ENCODE peak calls at places on chromosomes 11 and 22, in six cellular contexts. V, C, S, A, Z and N are unnamed samples.

GRCh38 chr11:73859671-73860070 is 17.0 kb downstream of the COA4 start:
- DNase-seq in V (no peak), C (no peak), S (no peak), A (no peak), Z (no peak), N (no peak)

GRCh38 chr11:20155683-20156279 is 4.5 kb downstream of the DBX1 start:
- DNase-seq in V (no peak), C (no peak), S (no peak), A (no peak), Z (no peak), N (no peak)

GRCh38 chr11:65214212-65214845 is 32.6 kb downstream of the CAPN1 start:
- DNase-seq in V (no peak), C (no peak), S (no peak), A (no peak), Z (no peak), N (no peak)

GRCh38 chr11:63783925-63784592 is 15.5 kb upstream of the ZFTA start:
- DNase-seq in V (no peak), C (no peak), S (no peak), A (no peak), Z (no peak), N (no peak)

GRCh38 chr11:119350302-119350701 is 3.8 kb upstream of the MFRP start:
- DNase-seq in V (no peak), C (no peak), S (no peak), A (no peak), Z (no peak), N (no peak)

GRCh38 chr11:67356867-67357561 is 3.7 kb upstream of the POLD4 start:
- DNase-seq in V (peak), C (peak), S (peak), A (peak), Z (peak), N (peak)

GRCh38 chr11:119567667-119568582 is 145.0 kb upstream of the THY1 start:
- DNase-seq in V (no peak), C (no peak), S (peak), A (no peak), Z (no peak), N (peak)

GRCh38 chr11:74684661-74685060 is 46.6 kb downstream of the CHRDL2 start:
- DNase-seq in V (peak), C (peak), S (no peak), A (no peak), Z (no peak), N (no peak)

GRCh38 chr11:70866834-70867233 is 385.5 kb downstream of the SHANK2 start:
- DNase-seq in V (no peak), C (no peak), S (no peak), A (no peak), Z (no peak), N (no peak)

GRCh38 chr11:119056397-119056999 is 507 bp downstream of the HYOU1 start:
- DNase-seq in V (no peak), C (peak), S (no peak), A (peak), Z (no peak), N (no peak)

GRCh38 chr11:96761451-96761850 is 371.6 kb downstream of the JRKL start:
- DNase-seq in V (no peak), C (no peak), S (no peak), A (no peak), Z (no peak), N (no peak)

GRCh38 chr11:94638902-94639373 is 71.8 kb downstream of the PIWIL4 start:
- DNase-seq in V (no peak), C (no peak), S (no peak), A (no peak), Z (no peak), N (no peak)

GRCh38 chr11:103488579-103488978 is 379.4 kb downstream of the DYNC2H1 start:
- DNase-seq in V (no peak), C (no peak), S (no peak), A (no peak), Z (no peak), N (no peak)

GRCh38 chr11:112610996-112611795 is 350.0 kb upstream of the NCAM1 start:
- DNase-seq in V (no peak), C (no peak), S (no peak), A (no peak), Z (no peak), N (no peak)

GRCh38 chr11:115104851-115105453 is 399.3 kb downstream of the CADM1 start:
- DNase-seq in V (no peak), C (no peak), S (no peak), A (no peak), Z (no peak), N (no peak)

GRCh38 chr22:37561209-37562048 is 1.1 kb downstream of the CDC42EP1 start:
- DNase-seq in V (peak), C (peak), S (peak), A (peak), Z (peak), N (peak)

GRCh38 chr11:6725386-6725896 is 42.3 kb upstream of the MRPL17 start:
- DNase-seq in V (no peak), C (no peak), S (no peak), A (no peak), Z (no peak), N (no peak)

GRCh38 chr11:27097538-27097937 is 56.9 kb downstream of the BBOX1 start:
- DNase-seq in V (no peak), C (no peak), S (no peak), A (no peak), Z (no peak), N (no peak)

GRCh38 chr22:47457509-47458300 is 695.3 kb downstream of the TBC1D22A start:
- DNase-seq in V (peak), C (no peak), S (no peak), A (no peak), Z (no peak), N (no peak)

GRCh38 chr11:114073506-114074381 is 14.2 kb downstream of the ZBTB16 start:
- DNase-seq in V (peak), C (no peak), S (no peak), A (no peak), Z (no peak), N (no peak)

GRCh38 chr22:49368221-49368975 is 459.3 kb downstream of the BRD1 start:
- DNase-seq in V (peak), C (peak), S (no peak), A (no peak), Z (no peak), N (no peak)

GRCh38 chr22:44698531-44699421 is 3.2 kb upstream of the PRR5 start:
- DNase-seq in V (no peak), C (no peak), S (no peak), A (no peak), Z (no peak), N (no peak)

GRCh38 chr11:35682230-35683195 is 19.9 kb downstream of the TRIM44 start:
- DNase-seq in V (no peak), C (no peak), S (no peak), A (no peak), Z (no peak), N (peak)

GRCh38 chr11:9823439-9823838 is 159.6 kb downstream of the SWAP70 start:
- DNase-seq in V (no peak), C (no peak), S (no peak), A (no peak), Z (no peak), N (no peak)